ENCODE peak calls at places on chromosomes 13 and 19, in six cellular contexts. Q is Peyer's patch; O is neural progenitor cell; E is HFFc6; D is ovary; H is CD4-positive, alpha-beta T cell. K is an unnamed sample.

GRCh38 chr19:15812059-15812722 is 3.3 kb downstream of the OR10H1 start:
- DNase-seq in O (no peak), E (no peak), Q (no peak), D (no peak), H (peak; percentile 6), K (no peak)

GRCh38 chr13:102799544-102800144 is 725 bp downstream of the BIVM start:
- DNase-seq in O (peak; percentile 46), H (no peak), E (no peak), D (peak; percentile 18), Q (peak; percentile 66), K (no peak)

GRCh38 chr13:47705185-47705584 is 295.9 kb downstream of the SUCLA2 start:
- DNase-seq in Q (no peak), H (no peak), O (no peak), D (no peak), E (no peak), K (no peak)

GRCh38 chr19:19568802-19569756 is 31.0 kb downstream of the CILP2 start:
- DNase-seq in H (no peak), D (no peak), E (peak; percentile 65), O (no peak), Q (no peak), K (no peak)

GRCh38 chr19:42546831-42547500 is 18.7 kb upstream of the CEACAM1 start:
- DNase-seq in Q (no peak), D (no peak), E (no peak), H (no peak), O (no peak), K (no peak)

GRCh38 chr13:26468203-26468602 is 89.3 kb upstream of the WASF3 start:
- DNase-seq in Q (no peak), H (no peak), D (no peak), O (peak; percentile 33), E (no peak), K (no peak)

GRCh38 chr19:41328157-41328817 is 18.3 kb downstream of the CCDC97 start:
- DNase-seq in D (no peak), H (no peak), E (no peak), Q (no peak), O (no peak), K (no peak)

GRCh38 chr13:60230593-60230992 is 66.9 kb upstream of the DIAPH3 start:
- DNase-seq in O (no peak), E (no peak), D (no peak), Q (no peak), H (no peak), K (no peak)

GRCh38 chr19:17755977-17756670 is 4.8 kb downstream of the FCHO1 start:
- DNase-seq in O (peak; percentile 94), H (peak; percentile 25), D (no peak), Q (no peak), E (no peak), K (no peak)

GRCh38 chr19:38392707-38393308 is 4.3 kb downstream of the SPRED3 start:
- DNase-seq in O (no peak), D (no peak), H (no peak), Q (peak; percentile 61), E (peak; percentile 47), K (no peak)

GRCh38 chr13:43087960-43088580 is 64.7 kb downstream of the DNAJC15 start:
- DNase-seq in H (no peak), Q (no peak), O (no peak), E (no peak), D (no peak), K (no peak)

GRCh38 chr19:7512400-7512851 is 3.5 kb upstream of the ZNF358 start:
- DNase-seq in Q (no peak), H (no peak), D (no peak), E (peak; percentile 87), O (peak; percentile 62), K (no peak)

GRCh38 chr13:40666905-40667621 is 622 bp upstream of the FOXO1 start:
- DNase-seq in Q (peak; percentile 67), O (peak; percentile 84), E (no peak), H (no peak), D (peak; percentile 55), K (no peak)

GRCh38 chr13:45847554-45848224 is 3.9 kb downstream of the SIAH3 start:
- DNase-seq in E (no peak), H (peak; percentile 33), O (no peak), Q (no peak), D (no peak), K (no peak)

GRCh38 chr19:1027020-1027952 is 878 bp downstream of the CNN2 start:
- DNase-seq in E (no peak), Q (no peak), D (peak; percentile 50), H (no peak), O (peak; percentile 81), K (no peak)

GRCh38 chr13:114078501-114079451 is 53.6 kb downstream of the RASA3 start:
- DNase-seq in E (peak; percentile 63), Q (peak; percentile 50), D (peak; percentile 12), H (no peak), O (no peak), K (peak; percentile 94)

GRCh38 chr13:80276371-80277289 is 64.3 kb downstream of the SPRY2 start:
- DNase-seq in D (no peak), O (peak; percentile 97), Q (no peak), E (peak; percentile 64), H (no peak), K (no peak)

GRCh38 chr19:47663911-47664771 is 49.1 kb upstream of the EHD2 start:
- DNase-seq in E (peak; percentile 97), H (no peak), O (no peak), D (peak; percentile 79), Q (peak; percentile 61), K (peak; percentile 82)

GRCh38 chr19:42270346-42271044 is 1.4 kb downstream of the CIC start:
- DNase-seq in D (peak; percentile 51), H (no peak), E (peak; percentile 82), O (no peak), Q (peak; percentile 62), K (no peak)

GRCh38 chr19:38395381-38396127 is 7.1 kb downstream of the SPRED3 start:
- DNase-seq in E (no peak), O (peak; percentile 1), Q (no peak), D (no peak), H (peak; percentile 22), K (no peak)

GRCh38 chr13:44355643-44356042 is 18.0 kb upstream of the SERP2 start:
- DNase-seq in O (no peak), Q (no peak), D (no peak), H (no peak), E (no peak), K (no peak)

GRCh38 chr13:98155475-98156111 is 12.7 kb downstream of the FARP1 start:
- DNase-seq in H (no peak), D (no peak), O (no peak), Q (no peak), E (peak; percentile 74), K (no peak)

GRCh38 chr19:37114001-37114400 is 35.8 kb downstream of the ZNF420 start:
- DNase-seq in D (no peak), H (no peak), O (no peak), E (no peak), Q (no peak), K (no peak)

GRCh38 chr13:77810430-77810829 is 108.2 kb downstream of the EDNRB start:
- DNase-seq in D (no peak), Q (no peak), O (no peak), H (no peak), E (peak; percentile 1), K (no peak)
- TF ChIP-seq CTCF in D (no peak), Q (no peak), O (peak; percentile 33), H (no peak), E (no peak), K (peak; percentile 38)

DNA sequence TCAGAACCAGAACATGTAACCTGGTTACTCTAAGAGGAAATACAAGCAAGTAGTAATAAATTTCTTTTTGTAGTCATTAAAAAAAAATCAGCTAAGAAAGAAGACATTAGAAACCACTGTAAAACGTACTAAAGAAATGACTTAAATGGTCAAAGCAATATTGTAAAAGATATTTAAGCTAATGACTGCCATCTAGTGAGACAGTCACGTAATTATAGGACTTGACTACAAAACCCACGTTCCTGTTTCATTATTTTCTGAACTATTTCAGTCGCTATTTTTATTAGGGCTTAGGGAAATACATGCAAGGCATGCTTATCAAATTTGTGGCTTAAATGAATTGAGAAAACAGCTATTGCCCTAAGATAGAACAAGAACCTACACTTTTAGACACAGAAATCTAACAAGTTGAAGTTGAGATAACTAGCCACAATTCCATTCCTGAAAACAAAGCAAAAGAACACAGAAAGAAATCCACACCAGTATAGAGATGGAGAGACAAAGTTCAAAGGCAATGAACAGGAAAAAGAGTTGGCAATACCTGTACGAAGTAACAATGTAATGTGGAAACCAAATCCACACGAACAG is 17.9 kb downstream of the ALG5 start:
- DNase-seq in H (no peak), D (no peak), E (peak; percentile 73), Q (no peak), O (peak; percentile 46), K (no peak)
- TF ChIP-seq CTCF in H (peak; percentile 25), D (no peak), E (peak; percentile 80), Q (no peak), O (peak; percentile 62), K (peak; percentile 89)

GRCh38 chr19:29479941-29480340 is 45.9 kb upstream of the VSTM2B start:
- DNase-seq in D (no peak), Q (no peak), E (no peak), H (no peak), O (no peak), K (peak; percentile 72)

GRCh38 chr19:29476528-29476927 is 49.3 kb upstream of the VSTM2B start:
- DNase-seq in Q (no peak), E (no peak), H (no peak), O (no peak), D (no peak), K (no peak)

GRCh38 chr19:29477831-29478577 is 47.8 kb upstream of the VSTM2B start:
- DNase-seq in O (no peak), D (no peak), H (no peak), E (no peak), Q (no peak), K (peak; percentile 38)

GRCh38 chr19:29480507-29480906 is 45.3 kb upstream of the VSTM2B start:
- DNase-seq in H (no peak), E (no peak), D (no peak), Q (no peak), O (no peak), K (peak; percentile 58)

DNA sequence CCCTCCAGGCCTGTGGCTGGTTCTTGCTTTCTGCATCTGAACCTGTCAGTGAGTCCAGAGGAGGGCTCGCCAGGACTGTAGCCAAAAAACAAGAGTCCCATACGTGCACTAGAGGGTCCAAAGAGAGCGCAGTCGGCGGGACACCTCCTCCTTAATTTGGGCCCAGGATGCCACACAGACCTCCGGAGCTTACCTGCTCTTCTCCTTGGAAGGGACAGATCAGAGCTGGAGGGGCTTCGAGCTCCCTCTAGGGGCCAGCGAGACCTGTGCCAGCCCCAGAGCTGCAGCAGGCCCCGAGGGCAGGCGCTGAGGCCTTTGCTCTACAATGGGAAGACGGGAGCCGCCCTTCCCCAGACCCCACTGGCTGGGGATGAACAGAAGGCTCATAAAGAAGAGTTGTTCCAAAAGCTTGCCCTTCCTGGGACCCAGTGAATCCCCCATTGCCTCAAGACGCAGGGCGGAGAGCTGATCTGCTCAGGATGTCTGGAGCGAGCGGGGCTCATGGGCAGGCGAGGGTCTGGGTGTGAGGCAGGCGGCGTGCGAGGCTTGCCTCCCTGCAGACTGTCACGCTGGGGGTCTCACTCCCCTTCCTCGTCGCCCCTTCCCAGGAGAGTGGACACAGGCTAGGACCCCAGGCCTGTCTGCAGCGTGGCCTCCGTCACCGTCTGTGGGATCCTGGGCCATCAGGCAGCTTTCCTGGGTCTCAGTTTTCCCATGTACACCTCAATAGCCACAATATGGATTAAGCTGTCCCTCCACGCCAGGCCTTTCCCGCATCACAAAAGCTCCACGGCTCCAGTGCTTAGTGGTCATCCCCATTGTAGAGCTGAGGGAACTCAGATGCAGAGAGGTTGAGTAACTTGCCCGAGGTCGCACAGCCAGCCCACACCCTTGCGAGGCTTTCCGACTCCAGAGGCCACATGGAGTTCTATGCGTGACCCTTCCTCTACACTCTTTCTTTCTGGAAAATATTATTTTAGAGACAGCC is 46.9 kb upstream of the VSTM2B start:
- DNase-seq in D (no peak), H (no peak), Q (no peak), E (no peak), O (peak; percentile 85), K (peak; percentile 85)
- TF ChIP-seq CTCF in D (no peak), H (no peak), Q (no peak), E (peak; percentile 46), O (peak; percentile 85), K (peak; percentile 28)

GRCh38 chr19:23403581-23404324 is 8.5 kb upstream of the ZNF91 start:
- DNase-seq in D (no peak), H (no peak), E (no peak), O (peak; percentile 16), Q (peak; percentile 75), K (no peak)
- TF ChIP-seq CTCF in D (no peak), H (no peak), E (peak; percentile 42), O (peak; percentile 24), Q (no peak), K (no peak)

K was measured in chondrocyte.